ENCODE peak calls at places on chromosomes 16 and 17, in ten cellular contexts. One of them, this sample, is unnamed.

GRCh38 chr17:57294629-57295501 is 38.5 kb downstream of the MSI2 start:
- DNase-seq in caudate nucleus: no peak
- DNase-seq in NCI-H524: peak; percentile 98
- DNase-seq in CD4-positive, alpha-beta T cell: peak; percentile 23
- DNase-seq in Panc1: no peak
- DNase-seq in HEK293T: no peak
- DNase-seq in NCI-H1105: peak; percentile 65
- DNase-seq in mammary epithelial cell: peak; percentile 16
- DNase-seq in fibroblast of the aortic adventitia: no peak
- DNase-seq in EL: peak; percentile 74
- DNase-seq in this sample: no peak

GRCh38 chr17:28644782-28645575 is at the start of gene BLTP2:
- DNase-seq in caudate nucleus: peak; percentile 91
- DNase-seq in NCI-H1105: peak; percentile 91
- DNase-seq in Panc1: peak; percentile 65
- DNase-seq in NCI-H524: peak; percentile 97
- DNase-seq in CD4-positive, alpha-beta T cell: peak; percentile 91
- DNase-seq in fibroblast of the aortic adventitia: peak; percentile 92
- DNase-seq in EL: peak; percentile 94
- DNase-seq in HEK293T: peak; percentile 92
- DNase-seq in mammary epithelial cell: peak; percentile 93
- DNase-seq in this sample: peak; percentile 93

GRCh38 chr16:57540906-57541753 is 1.3 kb upstream of the ADGRG5 start:
- DNase-seq in fibroblast of the aortic adventitia: no peak
- DNase-seq in Panc1: no peak
- DNase-seq in NCI-H1105: no peak
- DNase-seq in EL: no peak
- DNase-seq in mammary epithelial cell: peak; percentile 49
- DNase-seq in HEK293T: peak; percentile 3
- DNase-seq in NCI-H524: no peak
- DNase-seq in CD4-positive, alpha-beta T cell: no peak
- DNase-seq in caudate nucleus: no peak
- DNase-seq in this sample: no peak

GRCh38 chr16:84794626-84795025 is 25.2 kb upstream of the CRISPLD2 start:
- DNase-seq in mammary epithelial cell: no peak
- DNase-seq in Panc1: no peak
- DNase-seq in caudate nucleus: no peak
- DNase-seq in HEK293T: no peak
- DNase-seq in NCI-H1105: no peak
- DNase-seq in EL: no peak
- DNase-seq in CD4-positive, alpha-beta T cell: no peak
- DNase-seq in fibroblast of the aortic adventitia: no peak
- DNase-seq in NCI-H524: no peak
- DNase-seq in this sample: no peak

GRCh38 chr16:11799509-11800384 is 2.7 kb upstream of the ZC3H7A start:
- DNase-seq in EL: no peak
- DNase-seq in CD4-positive, alpha-beta T cell: no peak
- DNase-seq in fibroblast of the aortic adventitia: no peak
- DNase-seq in NCI-H524: no peak
- DNase-seq in HEK293T: no peak
- DNase-seq in mammary epithelial cell: no peak
- DNase-seq in NCI-H1105: no peak
- DNase-seq in Panc1: no peak
- DNase-seq in caudate nucleus: no peak
- DNase-seq in this sample: peak; percentile 14

GRCh38 chr17:82644148-82644547 is 4.1 kb downstream of the WDR45B start:
- DNase-seq in EL: no peak
- DNase-seq in HEK293T: no peak
- DNase-seq in caudate nucleus: no peak
- DNase-seq in CD4-positive, alpha-beta T cell: no peak
- DNase-seq in fibroblast of the aortic adventitia: no peak
- DNase-seq in NCI-H1105: no peak
- DNase-seq in Panc1: no peak
- DNase-seq in mammary epithelial cell: no peak
- DNase-seq in NCI-H524: no peak
- DNase-seq in this sample: no peak

GRCh38 chr16:931171-931570 is 39.6 kb downstream of the LMF1 start:
- DNase-seq in NCI-H524: no peak
- DNase-seq in Panc1: no peak
- DNase-seq in NCI-H1105: no peak
- DNase-seq in caudate nucleus: no peak
- DNase-seq in CD4-positive, alpha-beta T cell: no peak
- DNase-seq in mammary epithelial cell: no peak
- DNase-seq in fibroblast of the aortic adventitia: no peak
- DNase-seq in HEK293T: no peak
- DNase-seq in EL: no peak
- DNase-seq in this sample: no peak

GRCh38 chr17:75570772-75571171 is 16.8 kb upstream of the MYO15B start:
- DNase-seq in caudate nucleus: no peak
- DNase-seq in NCI-H1105: no peak
- DNase-seq in HEK293T: no peak
- DNase-seq in CD4-positive, alpha-beta T cell: no peak
- DNase-seq in Panc1: no peak
- DNase-seq in NCI-H524: no peak
- DNase-seq in fibroblast of the aortic adventitia: no peak
- DNase-seq in mammary epithelial cell: no peak
- DNase-seq in EL: no peak
- DNase-seq in this sample: no peak

GRCh38 chr16:85056211-85056748 is 28.7 kb downstream of the KIAA0513 start:
- DNase-seq in caudate nucleus: no peak
- DNase-seq in mammary epithelial cell: no peak
- DNase-seq in fibroblast of the aortic adventitia: peak; percentile 43
- DNase-seq in Panc1: no peak
- DNase-seq in NCI-H524: peak; percentile 53
- DNase-seq in CD4-positive, alpha-beta T cell: no peak
- DNase-seq in NCI-H1105: no peak
- DNase-seq in EL: peak; percentile 6
- DNase-seq in HEK293T: peak; percentile 49
- DNase-seq in this sample: no peak

GRCh38 chr17:49523706-49524472 is 28.8 kb downstream of the NGFR start:
- DNase-seq in EL: no peak
- DNase-seq in NCI-H1105: peak; percentile 28
- DNase-seq in NCI-H524: peak; percentile 20
- DNase-seq in caudate nucleus: no peak
- DNase-seq in HEK293T: no peak
- DNase-seq in Panc1: no peak
- DNase-seq in mammary epithelial cell: peak; percentile 95
- DNase-seq in CD4-positive, alpha-beta T cell: peak; percentile 9
- DNase-seq in fibroblast of the aortic adventitia: no peak
- DNase-seq in this sample: peak; percentile 74

GRCh38 chr17:79852748-79853147 is 13.5 kb upstream of the CBX4 start:
- DNase-seq in EL: peak; percentile 32
- DNase-seq in HEK293T: no peak
- DNase-seq in fibroblast of the aortic adventitia: peak; percentile 69
- DNase-seq in NCI-H1105: no peak
- DNase-seq in mammary epithelial cell: peak; percentile 76
- DNase-seq in NCI-H524: no peak
- DNase-seq in CD4-positive, alpha-beta T cell: no peak
- DNase-seq in caudate nucleus: no peak
- DNase-seq in Panc1: no peak
- DNase-seq in this sample: no peak

GRCh38 chr17:50290074-50290702 is 15.9 kb downstream of the TMEM92 start:
- DNase-seq in mammary epithelial cell: peak; percentile 89
- DNase-seq in NCI-H1105: no peak
- DNase-seq in HEK293T: no peak
- DNase-seq in caudate nucleus: no peak
- DNase-seq in EL: peak; percentile 98
- DNase-seq in Panc1: peak; percentile 57
- DNase-seq in NCI-H524: no peak
- DNase-seq in CD4-positive, alpha-beta T cell: no peak
- DNase-seq in fibroblast of the aortic adventitia: peak; percentile 99
- DNase-seq in this sample: no peak

GRCh38 chr16:77590707-77591106 is 131.6 kb upstream of the NUDT7 start:
- DNase-seq in CD4-positive, alpha-beta T cell: no peak
- DNase-seq in caudate nucleus: no peak
- DNase-seq in fibroblast of the aortic adventitia: no peak
- DNase-seq in NCI-H1105: no peak
- DNase-seq in mammary epithelial cell: no peak
- DNase-seq in Panc1: no peak
- DNase-seq in NCI-H524: no peak
- DNase-seq in EL: no peak
- DNase-seq in HEK293T: no peak
- DNase-seq in this sample: no peak

GRCh38 chr17:30788918-30789317 is 35.6 kb downstream of the CRLF3 start:
- DNase-seq in mammary epithelial cell: no peak
- DNase-seq in HEK293T: no peak
- DNase-seq in NCI-H524: no peak
- DNase-seq in fibroblast of the aortic adventitia: peak; percentile 30
- DNase-seq in CD4-positive, alpha-beta T cell: no peak
- DNase-seq in EL: peak; percentile 45
- DNase-seq in Panc1: no peak
- DNase-seq in caudate nucleus: no peak
- DNase-seq in NCI-H1105: no peak
- DNase-seq in this sample: no peak

GRCh38 chr17:48612854-48613691 is 2.0 kb downstream of the HOXB8 start:
- DNase-seq in CD4-positive, alpha-beta T cell: no peak
- DNase-seq in Panc1: no peak
- DNase-seq in EL: no peak
- DNase-seq in mammary epithelial cell: peak; percentile 34
- DNase-seq in NCI-H524: peak; percentile 56
- DNase-seq in fibroblast of the aortic adventitia: no peak
- DNase-seq in caudate nucleus: no peak
- DNase-seq in NCI-H1105: no peak
- DNase-seq in HEK293T: no peak
- DNase-seq in this sample: no peak

GRCh38 chr17:42414782-42415409 is 8.2 kb downstream of the CAVIN1 start:
- DNase-seq in Panc1: no peak
- DNase-seq in EL: no peak
- DNase-seq in NCI-H1105: no peak
- DNase-seq in CD4-positive, alpha-beta T cell: peak; percentile 46
- DNase-seq in fibroblast of the aortic adventitia: no peak
- DNase-seq in caudate nucleus: no peak
- DNase-seq in mammary epithelial cell: no peak
- DNase-seq in HEK293T: peak; percentile 3
- DNase-seq in NCI-H524: no peak
- DNase-seq in this sample: no peak

GRCh38 chr17:41885733-41886132 is 20.5 kb upstream of the KLHL11 start:
- DNase-seq in caudate nucleus: no peak
- DNase-seq in mammary epithelial cell: no peak
- DNase-seq in HEK293T: peak; percentile 54
- DNase-seq in fibroblast of the aortic adventitia: no peak
- DNase-seq in CD4-positive, alpha-beta T cell: no peak
- DNase-seq in EL: no peak
- DNase-seq in NCI-H524: peak; percentile 43
- DNase-seq in Panc1: no peak
- DNase-seq in NCI-H1105: no peak
- DNase-seq in this sample: no peak

GRCh38 chr17:19021622-19022083 is 17.1 kb upstream of the FAM83G start:
- DNase-seq in CD4-positive, alpha-beta T cell: no peak
- DNase-seq in Panc1: no peak
- DNase-seq in NCI-H524: no peak
- DNase-seq in mammary epithelial cell: no peak
- DNase-seq in caudate nucleus: no peak
- DNase-seq in EL: no peak
- DNase-seq in fibroblast of the aortic adventitia: no peak
- DNase-seq in HEK293T: no peak
- DNase-seq in NCI-H1105: no peak
- DNase-seq in this sample: no peak

GRCh38 chr16:56199164-56199563 is 7.9 kb downstream of the GNAO1 start:
- DNase-seq in HEK293T: no peak
- DNase-seq in NCI-H524: no peak
- DNase-seq in EL: no peak
- DNase-seq in Panc1: no peak
- DNase-seq in NCI-H1105: no peak
- DNase-seq in fibroblast of the aortic adventitia: no peak
- DNase-seq in caudate nucleus: no peak
- DNase-seq in mammary epithelial cell: no peak
- DNase-seq in CD4-positive, alpha-beta T cell: no peak
- DNase-seq in this sample: no peak

GRCh38 chr16:67419502-67419901 is 3.2 kb upstream of the ZDHHC1 start:
- DNase-seq in EL: peak; percentile 25
- DNase-seq in NCI-H524: peak; percentile 77
- DNase-seq in mammary epithelial cell: no peak
- DNase-seq in Panc1: no peak
- DNase-seq in caudate nucleus: no peak
- DNase-seq in HEK293T: no peak
- DNase-seq in fibroblast of the aortic adventitia: no peak
- DNase-seq in NCI-H1105: no peak
- DNase-seq in CD4-positive, alpha-beta T cell: no peak
- DNase-seq in this sample: peak; percentile 20

GRCh38 chr17:45135978-45136791 is 698 bp downstream of the ACBD4 start:
- DNase-seq in fibroblast of the aortic adventitia: no peak
- DNase-seq in NCI-H524: peak; percentile 51
- DNase-seq in NCI-H1105: no peak
- DNase-seq in EL: no peak
- DNase-seq in Panc1: no peak
- DNase-seq in CD4-positive, alpha-beta T cell: no peak
- DNase-seq in HEK293T: no peak
- DNase-seq in caudate nucleus: no peak
- DNase-seq in mammary epithelial cell: no peak
- DNase-seq in this sample: no peak

GRCh38 chr16:70664325-70665112 is 18.2 kb downstream of the IL34 start:
- DNase-seq in Panc1: no peak
- DNase-seq in EL: no peak
- DNase-seq in NCI-H524: no peak
- DNase-seq in fibroblast of the aortic adventitia: no peak
- DNase-seq in CD4-positive, alpha-beta T cell: no peak
- DNase-seq in mammary epithelial cell: no peak
- DNase-seq in caudate nucleus: no peak
- DNase-seq in NCI-H1105: no peak
- DNase-seq in HEK293T: no peak
- DNase-seq in this sample: no peak

This sample was measured in posterior cingulate gyrus.